ENCODE peak calls at places on chromosomes 3 and 15, in ten cellular contexts. Z, H, W, Q, G, E, P, R, A and L are unnamed samples.

GRCh38 chr15:48888836-48889235 is 10.9 kb downstream of the EID1 start:
- DNase-seq in Z (no peak), H (no peak), W (no peak), Q (no peak), G (no peak), E (no peak), P (no peak), R (peak; percentile 27), A (no peak), L (no peak)

GRCh38 chr15:72534522-72534921 is 60.4 kb downstream of the ARIH1 start:
- DNase-seq in Z (no peak), H (no peak), W (no peak), Q (no peak), G (no peak), E (no peak), P (no peak), R (no peak), A (no peak), L (no peak)

GRCh38 chr3:120615863-120616599 is 19.9 kb downstream of the NDUFB4 start:
- DNase-seq in Z (no peak), H (no peak), W (no peak), Q (peak; percentile 65), G (no peak), E (no peak), P (no peak), R (peak; percentile 11), A (peak; percentile 40), L (peak; percentile 40)

GRCh38 chr3:197022405-197023231 is 7.0 kb downstream of the MELTF start:
- DNase-seq in Z (no peak), H (no peak), W (no peak), Q (no peak), G (no peak), E (peak; percentile 40), P (no peak), R (no peak), A (no peak), L (no peak)

GRCh38 chr3:141255864-141256263 is 24.2 kb downstream of the PXYLP1 start:
- DNase-seq in Z (no peak), H (no peak), W (no peak), Q (no peak), G (no peak), E (no peak), P (peak; percentile 72), R (no peak), A (no peak), L (no peak)

GRCh38 chr15:58952751-58953150 is 19.3 kb upstream of the SLTM start:
- DNase-seq in Z (no peak), H (no peak), W (no peak), Q (no peak), G (no peak), E (no peak), P (no peak), R (peak; percentile 60), A (no peak), L (peak; percentile 58)

GRCh38 chr3:130609580-130609979 is 92.6 kb downstream of the COL6A6 start:
- DNase-seq in Z (no peak), H (no peak), W (no peak), Q (no peak), G (no peak), E (no peak), P (no peak), R (no peak), A (no peak), L (no peak)

GRCh38 chr3:124229407-124229806 is 237.5 kb upstream of the ROPN1 start:
- DNase-seq in Z (no peak), H (no peak), W (no peak), Q (no peak), G (no peak), E (no peak), P (peak; percentile 12), R (no peak), A (no peak), L (no peak)

GRCh38 chr15:66706225-66706732 is 4.2 kb downstream of the SMAD6 start:
- DNase-seq in Z (no peak), H (no peak), W (no peak), Q (no peak), G (peak; percentile 63), E (peak; percentile 63), P (peak; percentile 68), R (peak; percentile 35), A (peak; percentile 35), L (no peak)

GRCh38 chr3:119810018-119810435 is 28.1 kb downstream of the NR1I2 start:
- DNase-seq in Z (peak; percentile 35), H (peak; percentile 65), W (no peak), Q (no peak), G (peak; percentile 34), E (peak; percentile 70), P (no peak), R (peak; percentile 32), A (peak; percentile 23), L (no peak)

DNA sequence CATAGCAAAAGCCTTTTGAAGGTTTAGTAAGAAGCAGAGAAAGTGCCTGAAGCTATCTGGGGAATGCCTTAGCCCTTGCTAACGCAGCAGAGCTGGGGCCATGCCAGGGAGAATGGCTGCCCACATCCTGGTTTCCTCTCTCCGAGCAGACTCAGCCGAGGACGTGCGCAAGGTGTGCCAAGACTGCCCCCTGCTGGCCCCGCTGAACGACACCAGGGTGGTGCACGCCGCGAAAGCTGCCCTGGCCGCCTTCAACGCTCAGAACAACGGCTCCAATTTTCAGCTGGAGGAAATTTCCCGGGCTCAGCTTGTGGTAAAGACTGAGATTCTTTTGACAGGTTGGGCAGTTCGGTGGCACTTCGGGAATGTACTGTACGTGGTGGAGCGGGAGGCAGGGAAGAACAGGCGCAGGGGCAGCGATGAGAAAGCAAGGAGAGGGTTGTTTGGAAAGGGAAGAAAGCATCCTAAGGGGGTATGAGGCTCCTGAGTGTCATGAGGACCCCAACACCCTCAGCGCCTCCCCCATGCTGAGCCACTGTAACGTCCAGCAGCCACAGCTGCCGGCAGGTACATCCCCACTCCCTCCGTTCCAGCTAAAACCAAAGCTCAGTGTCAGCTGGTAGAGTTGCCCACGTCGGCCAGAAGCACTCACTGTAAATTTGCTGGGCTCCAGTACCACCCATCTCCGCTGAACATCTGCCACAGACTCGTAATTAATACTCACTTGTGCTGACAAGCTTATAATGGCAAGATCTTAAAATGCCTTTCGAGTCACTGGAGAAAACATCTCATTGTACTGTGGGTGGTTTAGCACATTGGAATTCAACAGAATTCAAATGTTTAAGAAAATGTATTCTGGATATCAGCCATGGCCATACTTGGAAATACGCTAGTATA is 4.4 kb downstream of the AHSG start:
- DNase-seq in Z (peak; percentile 59), H (peak; percentile 92), W (peak; percentile 33), Q (peak; percentile 77), G (peak; percentile 91), E (peak; percentile 93), P (peak; percentile 75), R (peak; percentile 93), A (peak; percentile 77), L (peak; percentile 99)
- H3K4me3 ChIP-seq in Z (no peak overlapping the region), H (no peak overlapping the region), W (no peak overlapping the region), Q (peak overlapping the region; percentile 19), G (peak overlapping the region; percentile 14), E (peak overlapping the region; percentile 11), P (peak overlapping the region; percentile 15), R (no peak overlapping the region), A (peak overlapping the region; percentile 39), L (peak overlapping the region; percentile 54)

GRCh38 chr3:189903562-189904250 is 217.0 kb downstream of the P3H2 start:
- DNase-seq in Z (no peak), H (no peak), W (no peak), Q (no peak), G (no peak), E (no peak), P (no peak), R (no peak), A (no peak), L (no peak)

GRCh38 chr3:189899186-189899585 is 221.5 kb downstream of the P3H2 start:
- DNase-seq in Z (no peak), H (no peak), W (no peak), Q (no peak), G (no peak), E (no peak), P (no peak), R (no peak), A (no peak), L (no peak)

GRCh38 chr3:189902230-189903186 is 218.2 kb downstream of the P3H2 start:
- DNase-seq in Z (no peak), H (no peak), W (no peak), Q (no peak), G (no peak), E (no peak), P (no peak), R (no peak), A (no peak), L (no peak)

GRCh38 chr3:189900578-189900977 is 220.1 kb downstream of the P3H2 start:
- DNase-seq in Z (no peak), H (no peak), W (no peak), Q (no peak), G (no peak), E (no peak), P (no peak), R (no peak), A (no peak), L (peak; percentile 35)

GRCh38 chr3:189901481-189901880 is 219.2 kb downstream of the P3H2 start:
- DNase-seq in Z (no peak), H (no peak), W (no peak), Q (no peak), G (no peak), E (no peak), P (no peak), R (no peak), A (no peak), L (no peak)
- H3K27ac ChIP-seq in Z (no peak overlapping the region), H (no peak overlapping the region), W (no peak overlapping the region), Q (no peak overlapping the region), G (no peak overlapping the region), E (no peak overlapping the region), P (no peak overlapping the region), R (no peak overlapping the region), A (no peak overlapping the region), L (no peak overlapping the region)

DNA sequence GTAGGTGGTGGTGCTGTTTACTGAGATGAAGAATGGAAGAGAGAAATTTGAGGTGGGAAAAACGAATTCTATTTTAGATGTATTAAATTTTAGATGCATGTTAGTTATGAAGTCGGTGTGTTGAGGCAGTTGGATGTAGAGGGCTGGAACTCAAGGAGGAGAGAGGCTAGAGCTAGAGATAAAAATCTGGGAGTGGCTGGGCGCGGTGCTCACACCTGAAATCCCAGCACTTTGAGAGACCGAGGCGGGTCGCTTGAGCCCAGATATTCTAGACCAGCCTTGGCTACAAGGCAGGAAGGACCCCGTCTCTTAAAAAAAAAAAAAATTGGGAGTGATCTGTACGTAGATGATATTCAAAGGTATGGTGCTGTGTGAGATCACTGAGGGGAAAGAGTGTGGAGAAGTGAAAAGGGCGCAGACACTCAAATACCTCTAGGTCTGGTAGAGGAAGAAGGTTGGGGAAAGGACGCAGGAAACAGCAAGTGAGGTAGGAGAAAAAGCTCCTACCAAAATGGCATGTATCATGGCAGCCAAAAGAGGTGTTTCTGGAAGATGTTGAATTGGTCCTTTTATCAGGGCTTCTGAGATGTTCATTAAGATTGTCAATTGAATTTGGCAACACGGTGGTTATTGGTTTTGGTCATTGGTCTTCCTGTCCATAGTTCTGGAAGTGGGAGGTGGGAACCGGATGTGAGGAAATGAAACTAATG is 1.8 kb downstream of the YEATS2 start:
- DNase-seq in Z (no peak), H (no peak), W (no peak), Q (no peak), G (no peak), E (peak; percentile 49), P (peak; percentile 23), R (no peak), A (no peak), L (no peak)
- H3K4me1 ChIP-seq in Z (no peaks in the 10 kb centered on the region), H (peaks cover 20% of the 10 kb centered on the region), W (peaks cover 33% of the 10 kb centered on the region), Q (peaks cover 8% of the 10 kb centered on the region), G (peaks cover 18% of the 10 kb centered on the region), E (no peaks in the 10 kb centered on the region), P (peaks cover 17% of the 10 kb centered on the region), R (no peaks in the 10 kb centered on the region), A (peaks cover 41% of the 10 kb centered on the region), L (peaks cover 15% of the 10 kb centered on the region)

GRCh38 chr3:179068779-179069530 is 2.7 kb downstream of the ZMAT3 start:
- DNase-seq in Z (no peak), H (no peak), W (no peak), Q (no peak), G (no peak), E (peak; percentile 53), P (peak; percentile 52), R (peak; percentile 63), A (no peak), L (peak; percentile 30)
- H3K4me3 ChIP-seq in Z (peak overlapping the region; percentile 70), H (peak overlapping the region; percentile 1), W (no peak overlapping the region), Q (peak overlapping the region; percentile 69), G (no peak overlapping the region), E (no peak overlapping the region), P (no peak overlapping the region), R (peak overlapping the region; percentile 98), A (peak overlapping the region; percentile 80), L (no peak overlapping the region)